ENCODE peak calls at places on chromosomes 4 and X, in five cellular contexts. E is heart left ventricle, C is OCI-LY7, X is progenitor cell of endocrine pancreas, I is fibroblast of pulmonary artery. Y is an unnamed sample.

GRCh38 chr4:48149971-48150370 is 15.9 kb upstream of the TXK start:
- DNase-seq in E (no peak), X (no peak), C (no peak), I (no peak), Y (no peak)

GRCh38 chrX:140766024-140766611 is 56.6 kb downstream of the LINC00632 start:
- DNase-seq in C (peak), X (peak), E (peak), I (peak), Y (no peak)

GRCh38 chr4:27129871-27130277 is 269.2 kb downstream of the STIM2 start:
- DNase-seq in C (no peak), E (no peak), I (no peak), X (no peak), Y (no peak)

GRCh38 chr4:76028242-76028859 is 5.1 kb upstream of the CXCL10 start:
- DNase-seq in I (peak), X (no peak), E (no peak), C (no peak), Y (no peak)

GRCh38 chr4:25500626-25501318 is 123.7 kb downstream of the ANAPC4 start:
- DNase-seq in I (peak), E (no peak), C (peak), X (no peak), Y (no peak)

GRCh38 chr4:142913461-142914030 is 67.4 kb upstream of the INPP4B start:
- DNase-seq in C (no peak), X (no peak), E (no peak), I (no peak), Y (no peak)

GRCh38 chr4:111475001-111475400 is 670.3 kb upstream of the FAM241A start:
- DNase-seq in E (peak), C (no peak), I (peak), X (peak), Y (no peak)

GRCh38 chr4:11073621-11074051 is 355.1 kb downstream of the HS3ST1 start:
- DNase-seq in X (no peak), E (peak), I (peak), C (no peak), Y (no peak)

GRCh38 chrX:65598559-65599147 is 64.1 kb upstream of the LAS1L start:
- DNase-seq in E (no peak), C (no peak), X (no peak), I (no peak), Y (peak)

GRCh38 chr4:141013899-141014298 is 119.4 kb downstream of the RNF150 start:
- DNase-seq in X (no peak), C (no peak), E (no peak), I (no peak), Y (no peak)

GRCh38 chr4:130077275-130077674 is 981.3 kb downstream of the C4orf33 start:
- DNase-seq in C (no peak), E (no peak), X (no peak), I (no peak), Y (no peak)

GRCh38 chr4:40750461-40751258 is 905 bp downstream of the NSUN7 start:
- DNase-seq in E (no peak), X (no peak), I (no peak), C (no peak), Y (no peak)

GRCh38 chr4:13415068-13415785 is 68.9 kb downstream of the RAB28 start:
- DNase-seq in I (peak), X (no peak), C (no peak), E (peak), Y (peak)

GRCh38 chr4:10998826-10999225 is 314.3 kb upstream of the CLNK start:
- DNase-seq in E (no peak), X (no peak), C (no peak), I (peak), Y (no peak)

GRCh38 chrX:12570859-12571501 is 220.2 kb upstream of the PRPS2 start:
- DNase-seq in I (no peak), E (no peak), X (no peak), C (no peak), Y (no peak)

GRCh38 chr4:138579146-138579545 is 337.0 kb upstream of the SLC7A11 start:
- DNase-seq in X (no peak), I (no peak), C (no peak), E (no peak), Y (no peak)

GRCh38 chr4:151901631-151902030 is 140.8 kb upstream of the GATB start:
- DNase-seq in E (no peak), I (no peak), C (no peak), X (no peak), Y (no peak)

GRCh38 chr4:15078682-15079642 is 76.7 kb downstream of the CPEB2 start:
- DNase-seq in I (peak), X (no peak), C (no peak), E (no peak), Y (no peak)

GRCh38 chr4:3316146-3316545 is 23.3 kb downstream of the RGS12 start:
- DNase-seq in I (no peak), X (no peak), C (no peak), E (no peak), Y (peak)

GRCh38 chr4:126004936-126005335 is 690.2 kb downstream of the FAT4 start:
- DNase-seq in X (no peak), I (peak), C (no peak), E (no peak), Y (no peak)

GRCh38 chr4:75211422-75211821 is 278.5 kb downstream of the PARM1 start:
- DNase-seq in C (no peak), X (no peak), E (no peak), I (no peak), Y (no peak)

GRCh38 chrX:115031989-115032388 is 14.6 kb upstream of the IL13RA2 start:
- DNase-seq in C (no peak), E (no peak), I (no peak), X (no peak), Y (no peak)

DNA sequence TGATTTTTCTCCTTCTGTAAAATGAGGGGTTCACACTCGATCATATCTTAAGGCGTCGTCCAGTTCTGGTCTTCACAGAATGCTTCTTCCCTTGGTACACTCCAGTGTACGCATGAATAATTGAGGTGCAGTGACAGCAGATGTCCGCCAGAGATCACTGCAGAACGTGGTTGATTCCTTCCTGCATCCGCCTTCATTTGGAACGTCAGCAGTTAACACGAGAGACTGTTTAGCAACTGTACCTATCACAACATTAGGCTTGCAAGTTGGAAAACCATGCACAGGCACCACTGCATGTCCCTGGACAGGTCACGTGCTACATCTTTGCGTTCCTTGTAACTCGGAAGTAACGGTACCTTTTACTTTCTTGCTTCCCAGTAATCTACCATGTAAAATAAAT is 66.0 kb upstream of the GEMIN8 start:
- DNase-seq in C (peak), X (peak), I (peak), E (no peak), Y (no peak)
- TF ChIP-seq CTCF in C (peak), X (peak), I (peak), E (peak), Y (peak)

DNA sequence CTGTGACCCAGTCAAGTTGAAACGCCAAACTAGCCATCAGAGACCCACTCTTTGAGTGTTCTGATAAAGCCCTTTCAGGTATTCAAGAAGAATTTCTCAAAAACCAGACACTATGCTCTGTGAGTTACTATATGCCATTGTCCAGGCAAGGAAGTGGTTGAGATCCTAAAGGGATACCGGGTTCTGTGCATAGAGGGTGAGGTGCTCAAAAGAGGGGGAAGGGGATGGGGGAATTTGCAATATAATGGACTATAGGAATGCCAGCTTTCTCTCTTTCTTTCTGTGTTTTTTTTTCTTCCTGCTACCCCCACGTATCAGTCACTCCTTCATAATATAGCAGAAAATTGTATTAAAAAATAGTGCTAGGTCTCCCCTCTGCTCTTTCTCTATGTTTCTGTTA is 1619.0 kb downstream of the STIM2 start:
- DNase-seq in I (no peak), X (no peak), C (no peak), E (no peak), Y (no peak)
- TF ChIP-seq CTCF in I (no peak), X (no peak), C (no peak), E (no peak), Y (no peak)

GRCh38 chrX:105845661-105846060 is 23.3 kb downstream of the NRK start:
- DNase-seq in E (no peak), I (no peak), X (no peak), C (no peak), Y (no peak)
- TF ChIP-seq CTCF in E (no peak), I (no peak), X (no peak), C (no peak), Y (no peak)

DNA sequence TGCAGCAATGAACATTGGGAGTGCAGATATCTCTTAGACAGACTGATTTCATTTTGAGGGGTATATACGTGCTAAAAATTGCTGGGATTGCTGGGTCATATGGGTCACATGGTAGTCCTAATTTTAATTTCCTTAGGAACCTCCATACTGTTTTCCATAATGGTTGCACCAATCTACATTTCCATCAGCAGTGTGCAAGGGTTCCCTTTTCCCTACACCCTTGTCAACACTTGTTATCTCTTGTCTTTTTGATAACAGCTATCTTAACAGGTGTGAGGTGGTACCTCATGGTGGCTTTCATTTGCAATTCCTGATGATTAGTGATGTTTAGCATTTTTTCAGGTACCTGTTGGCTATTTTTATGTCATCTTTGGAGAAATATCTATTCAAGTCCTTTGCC is 57.0 kb downstream of the GPC3 start:
- DNase-seq in X (no peak), E (no peak), I (no peak), C (no peak), Y (no peak)
- TF ChIP-seq CTCF in X (no peak), E (no peak), I (no peak), C (no peak), Y (no peak)

GRCh38 chrX:119692241-119693031 is 532 bp downstream of the SEPTIN6 start:
- DNase-seq in X (peak), C (peak), E (peak), I (peak), Y (no peak)
- TF ChIP-seq CTCF in X (peak), C (peak), E (no peak), I (peak), Y (peak)

DNA sequence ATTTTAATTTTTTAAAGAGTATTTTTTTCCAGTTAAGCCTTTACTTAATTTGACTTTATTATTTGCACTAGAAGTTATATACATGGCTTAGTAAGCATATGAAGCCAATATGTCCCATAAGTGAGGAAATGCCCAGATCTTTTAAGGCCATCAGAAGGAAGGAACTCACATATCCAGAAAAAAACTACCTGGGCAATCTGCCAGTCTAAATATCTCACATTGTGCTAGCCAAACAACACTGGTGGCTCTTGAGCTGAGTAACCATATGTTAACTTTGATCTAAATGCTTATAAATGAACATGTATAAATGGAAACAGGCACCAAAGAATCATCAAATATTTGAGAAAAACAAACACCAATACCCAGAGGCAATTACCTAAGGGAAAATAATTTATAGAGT is 138.6 kb upstream of the APOOL start:
- DNase-seq in C (no peak), I (peak), E (no peak), X (no peak), Y (no peak)
- TF ChIP-seq CTCF in C (no peak), I (no peak), E (no peak), X (no peak), Y (no peak)

DNA sequence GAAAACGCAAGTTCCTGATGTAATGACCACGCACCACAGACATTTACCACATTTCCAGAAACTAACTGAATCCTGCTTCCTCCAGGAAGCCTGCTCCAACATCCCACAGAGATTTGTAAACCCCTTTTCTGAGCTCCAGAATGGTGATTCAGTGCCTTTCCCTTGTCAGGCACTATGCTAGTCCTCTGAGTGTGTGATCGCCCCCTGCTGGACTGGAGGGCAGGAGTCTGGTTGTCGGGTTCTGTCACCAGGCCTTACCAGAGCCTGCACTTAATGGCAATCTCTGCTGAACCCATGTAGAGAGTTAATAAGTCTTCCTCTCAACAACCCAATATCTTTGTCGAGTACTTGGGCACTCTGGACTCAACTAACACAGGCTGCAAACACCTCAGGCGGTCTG is 14.5 kb upstream of the KDM5C start:
- DNase-seq in X (no peak), I (no peak), E (no peak), C (peak), Y (no peak)
- TF ChIP-seq CTCF in X (no peak), I (peak), E (no peak), C (peak), Y (peak)

DNA sequence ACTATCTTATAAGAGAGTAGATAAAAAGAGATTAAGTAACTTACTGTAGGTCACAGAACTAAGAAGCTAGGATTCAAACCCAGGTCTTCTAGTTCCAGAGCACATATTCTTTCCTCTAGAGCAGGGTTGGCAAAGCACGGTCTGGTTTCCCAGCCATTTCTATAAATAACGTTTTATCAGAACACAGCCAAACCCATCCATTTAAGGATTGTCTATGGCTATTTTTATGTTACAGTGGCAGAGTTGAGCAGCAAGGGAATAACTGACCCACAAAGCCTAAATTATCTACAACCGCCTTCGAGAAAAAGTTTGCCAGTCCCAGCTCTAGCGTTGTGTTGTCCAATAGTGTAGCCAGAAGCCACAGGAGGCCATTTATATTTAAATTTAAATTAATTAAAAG is 7.5 kb downstream of the TMEM144 start:
- DNase-seq in X (no peak), E (no peak), I (no peak), C (no peak), Y (no peak)
- TF ChIP-seq CTCF in X (no peak), E (no peak), I (no peak), C (no peak), Y (no peak)

GRCh38 chr4:123856689-123857545 is 460.3 kb downstream of the SPRY1 start:
- DNase-seq in E (peak), X (no peak), I (peak), C (no peak), Y (no peak)
- TF ChIP-seq CTCF in E (peak), X (peak), I (peak), C (no peak), Y (peak)

DNA sequence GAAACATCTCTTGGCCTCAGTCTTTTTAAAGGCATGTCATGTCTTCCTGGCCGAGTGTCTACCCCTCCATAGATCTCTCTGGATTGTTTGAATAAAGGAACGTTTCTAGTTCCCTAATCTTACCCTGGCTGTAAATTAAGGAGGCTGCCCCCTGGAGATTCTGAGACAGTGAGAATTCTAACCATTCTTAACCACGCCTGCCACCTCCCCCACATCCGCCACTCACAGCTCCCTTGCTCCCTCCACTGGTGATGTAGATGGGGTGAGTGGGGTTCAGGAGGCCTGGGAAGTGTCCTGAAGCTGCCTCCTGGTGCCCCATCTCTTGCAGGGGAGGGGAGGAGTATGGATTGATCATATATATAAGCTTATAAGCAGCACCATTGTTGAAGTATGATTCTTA is 48.0 kb upstream of the TRIM2 start:
- DNase-seq in X (no peak), I (no peak), E (no peak), C (peak), Y (no peak)
- TF ChIP-seq CTCF in X (no peak), I (no peak), E (no peak), C (peak), Y (no peak)